ENCODE peak calls at places on chromosomes 12 and 14, in four cellular contexts. L is hypothalamus, O is IMR-90, Q is ELR. T is an unnamed sample.

GRCh38 chr12:53061404-53062010 is 11.6 kb downstream of the TNS2 start:
- DNase-seq in O (no peak), L (no peak), Q (peak; percentile 31), T (peak; percentile 90)

GRCh38 chr14:75981426-75981825 is 369 bp downstream of the TGFB3 start:
- DNase-seq in O (no peak), Q (no peak), L (no peak), T (no peak)

GRCh38 chr14:32603992-32604391 is 274.9 kb downstream of the AKAP6 start:
- DNase-seq in O (no peak), Q (no peak), L (no peak), T (no peak)

GRCh38 chr14:54186821-54187365 is 209.9 kb upstream of the CDKN3 start:
- DNase-seq in L (no peak), O (no peak), Q (no peak), T (no peak)

GRCh38 chr12:57896437-57897201 is 44.7 kb upstream of the ATP23 start:
- DNase-seq in Q (peak; percentile 65), L (peak; percentile 72), O (peak; percentile 64), T (peak; percentile 65)

GRCh38 chr14:81449114-81449513 is 49.0 kb upstream of the STON2 start:
- DNase-seq in O (no peak), Q (no peak), L (no peak), T (no peak)

GRCh38 chr14:85380891-85381290 is 149.1 kb upstream of the FLRT2 start:
- DNase-seq in O (no peak), Q (no peak), L (no peak), T (no peak)

GRCh38 chr12:82635263-82635662 is 51.4 kb upstream of the TMTC2 start:
- DNase-seq in O (no peak), Q (no peak), L (no peak), T (no peak)

GRCh38 chr14:37474191-37474590 is 120.9 kb downstream of the FOXA1 start:
- DNase-seq in L (no peak), Q (no peak), O (no peak), T (no peak)

GRCh38 chr14:54606631-54607133 is 39.8 kb downstream of the SAMD4A start:
- DNase-seq in L (no peak), Q (peak; percentile 77), O (peak; percentile 83), T (no peak)

GRCh38 chr14:102833341-102833740 is 56.1 kb downstream of the TRAF3 start:
- DNase-seq in Q (no peak), L (no peak), O (no peak), T (no peak)

GRCh38 chr12:68899251-68899771 is 33.7 kb downstream of the CPM start:
- DNase-seq in L (no peak), O (peak; percentile 59), Q (peak; percentile 68), T (peak; percentile 79)

GRCh38 chr12:90909069-90909676 is 45.8 kb downstream of the CCER1 start:
- DNase-seq in Q (peak; percentile 73), L (no peak), O (peak; percentile 67), T (peak; percentile 23)

GRCh38 chr12:105278043-105278697 is 42.2 kb upstream of the APPL2 start:
- DNase-seq in Q (peak; percentile 54), L (no peak), O (peak; percentile 25), T (no peak)

GRCh38 chr12:106213721-106214121 is 34.1 kb downstream of the CKAP4 start:
- DNase-seq in Q (no peak), L (no peak), O (no peak), T (no peak)

GRCh38 chr14:65413739-65414045 is 1.2 kb downstream of the FUT8 start:
- DNase-seq in O (no peak), Q (no peak), L (no peak), T (no peak)

GRCh38 chr12:9331218-9331626 is 123.0 kb upstream of the PZP start:
- DNase-seq in L (peak; percentile 60), Q (peak; percentile 63), O (peak; percentile 41), T (peak; percentile 70)